ENCODE peak calls at places on chromosomes 13 and 19, in nine cellular contexts. X is H9; B is left ventricle myocardium inferior; M is body of pancreas; V is psoas muscle; N is cardiac muscle cell; Z is A549; R is Peyer's patch; G is CD8-positive, alpha-beta T cell. T is an unnamed sample.

GRCh38 chr13:113350065-113350937 is 13.6 kb downstream of the GRTP1 start:
- DNase-seq in N (no peak), V (peak; percentile 40), Z (peak; percentile 13), R (no peak), X (peak; percentile 58), G (no peak), B (no peak), M (no peak), T (no peak)

GRCh38 chr19:4582112-4582553 is 22.6 kb upstream of the SEMA6B start:
- DNase-seq in G (no peak), M (no peak), V (no peak), B (no peak), N (no peak), Z (no peak), X (no peak), R (no peak), T (no peak)

GRCh38 chr13:106997696-106998095 is 429.8 kb upstream of the ARGLU1 start:
- DNase-seq in V (no peak), R (no peak), M (no peak), X (no peak), Z (no peak), N (no peak), B (no peak), G (no peak), T (no peak)

GRCh38 chr13:74891610-74892009 is 590.4 kb downstream of the TBC1D4 start:
- DNase-seq in X (no peak), G (no peak), Z (peak; percentile 60), N (peak; percentile 52), B (no peak), V (no peak), M (no peak), R (no peak), T (no peak)

GRCh38 chr19:51016798-51017683 is 2.5 kb downstream of the KLK10 start:
- DNase-seq in M (peak; percentile 71), Z (peak; percentile 87), V (peak; percentile 67), G (peak; percentile 60), N (peak; percentile 47), X (peak; percentile 94), R (peak; percentile 71), B (no peak), T (no peak)

GRCh38 chr13:76921516-76921915 is 26.8 kb upstream of the ACOD1 start:
- DNase-seq in M (no peak), N (peak; percentile 53), B (no peak), X (no peak), R (no peak), Z (no peak), G (no peak), V (no peak), T (no peak)

GRCh38 chr13:30337061-30337601 is 29.8 kb upstream of the KATNAL1 start:
- DNase-seq in V (no peak), R (no peak), N (no peak), X (no peak), M (no peak), G (no peak), Z (no peak), B (no peak), T (no peak)

GRCh38 chr13:95784161-95784880 is 107.4 kb downstream of the DNAJC3 start:
- DNase-seq in X (no peak), R (no peak), M (no peak), G (no peak), B (no peak), N (peak; percentile 90), V (no peak), Z (peak; percentile 43), T (no peak)

GRCh38 chr13:24153979-24154378 is 6.5 kb upstream of the SPATA13 start:
- DNase-seq in X (no peak), M (no peak), G (no peak), N (no peak), R (no peak), V (no peak), Z (no peak), B (no peak), T (no peak)

GRCh38 chr13:113458218-113459065 is 5.2 kb upstream of the ADPRHL1 start:
- DNase-seq in G (no peak), X (peak; percentile 53), M (no peak), B (no peak), Z (peak; percentile 21), N (peak; percentile 18), R (no peak), V (peak; percentile 39), T (no peak)

GRCh38 chr13:112684041-112684440 is 5.8 kb upstream of the ATP11A start:
- DNase-seq in M (no peak), V (no peak), Z (no peak), G (no peak), X (peak; percentile 11), B (no peak), R (no peak), N (no peak), T (no peak)

GRCh38 chr13:105474983-105475382 is 1060.5 kb downstream of the EFNB2 start:
- DNase-seq in V (no peak), B (no peak), N (no peak), G (no peak), M (no peak), R (no peak), X (no peak), Z (no peak), T (no peak)

GRCh38 chr19:54451331-54451871 is 2.4 kb downstream of the LENG8 start:
- DNase-seq in B (no peak), N (no peak), V (no peak), X (no peak), M (no peak), R (no peak), G (no peak), Z (no peak), T (no peak)

GRCh38 chr13:84430015-84430414 is 547.7 kb upstream of the SLITRK1 start:
- DNase-seq in V (no peak), R (no peak), G (no peak), N (peak; percentile 30), B (no peak), M (no peak), Z (no peak), X (no peak), T (no peak)

GRCh38 chr19:6060600-6061391 is 49.5 kb downstream of the RFX2 start:
- DNase-seq in R (peak; percentile 44), M (no peak), B (no peak), G (peak; percentile 54), X (peak; percentile 55), N (no peak), Z (no peak), V (peak; percentile 59), T (no peak)

GRCh38 chr19:13585512-13585911 is 79.2 kb upstream of the CACNA1A start:
- DNase-seq in X (no peak), R (no peak), M (no peak), Z (no peak), G (no peak), B (no peak), N (no peak), V (no peak), T (no peak)

GRCh38 chr19:35099155-35099896 is 16.3 kb upstream of the FXYD3 start:
- DNase-seq in N (no peak), Z (no peak), R (no peak), G (no peak), V (no peak), X (no peak), M (no peak), B (no peak), T (peak; percentile 22)

GRCh38 chr19:35100588-35101533 is 14.8 kb upstream of the FXYD3 start:
- DNase-seq in R (no peak), X (no peak), N (no peak), Z (peak; percentile 37), M (no peak), G (no peak), V (no peak), B (no peak), T (no peak)

GRCh38 chr19:35095667-35096368 is 19.8 kb upstream of the FXYD3 start:
- DNase-seq in N (no peak), V (no peak), M (peak; percentile 29), B (no peak), G (no peak), Z (no peak), R (no peak), X (no peak), T (no peak)

GRCh38 chr19:35098413-35099049 is 17.1 kb upstream of the FXYD3 start:
- DNase-seq in B (peak; percentile 57), N (no peak), X (no peak), R (no peak), V (no peak), M (peak; percentile 95), G (no peak), Z (no peak), T (no peak)

DNA sequence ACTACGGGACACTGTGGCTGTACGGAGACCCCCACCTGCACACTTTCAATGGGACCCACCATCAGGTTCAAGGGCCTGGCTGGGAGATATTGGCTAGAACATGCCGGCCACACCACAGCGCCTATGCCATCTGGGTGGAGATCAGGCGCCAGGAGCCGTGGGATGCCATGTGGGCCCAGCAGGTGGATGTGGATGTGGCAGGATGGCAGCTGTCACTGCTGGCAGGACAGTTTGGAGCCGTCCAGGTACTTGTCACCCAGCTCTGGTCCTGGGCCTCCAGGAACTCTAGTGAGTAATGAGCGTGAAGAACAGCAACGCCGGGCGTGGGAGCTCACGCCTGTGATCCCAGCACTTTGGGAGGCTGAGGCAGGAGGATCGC is 15.7 kb upstream of the FXYD3 start:
- DNase-seq in Z (no peak), G (no peak), B (no peak), R (no peak), N (no peak), V (no peak), M (no peak), X (no peak), T (no peak)
- H3K4me1 ChIP-seq in Z (no peaks in the 10 kb centered on the region), G (no peaks in the 10 kb centered on the region), B (peaks cover 4% of the 10 kb centered on the region), R (no peaks in the 10 kb centered on the region), N (no peaks in the 10 kb centered on the region), V (no peaks in the 10 kb centered on the region), M (peaks cover 12% of the 10 kb centered on the region), X (no peaks in the 10 kb centered on the region), T (no peaks in the 10 kb centered on the region)

DNA sequence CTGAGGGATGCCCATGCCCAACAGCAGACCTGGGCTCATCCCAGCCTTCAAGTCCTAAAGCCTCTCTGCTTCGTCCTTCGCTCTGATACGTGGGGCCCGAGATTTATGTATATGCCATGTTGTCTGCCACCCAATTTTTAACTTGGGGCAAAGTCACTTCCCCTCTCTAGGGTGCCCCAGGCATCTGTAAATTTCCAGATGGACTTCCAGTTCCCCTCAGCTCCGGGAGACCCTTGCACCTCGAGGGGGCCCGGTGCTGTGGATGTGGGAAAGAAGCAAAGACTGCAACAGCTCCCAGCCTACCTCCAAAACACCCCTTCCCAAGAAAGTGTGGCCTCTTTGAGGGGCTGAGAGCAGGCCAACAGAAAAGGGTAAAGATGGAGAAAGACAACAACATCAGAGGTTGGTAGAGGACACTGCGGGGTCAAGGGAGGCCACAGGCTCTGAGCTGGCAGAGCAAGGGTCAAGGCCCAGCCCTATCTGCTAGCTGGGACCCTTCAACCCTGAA is 97.4 kb downstream of the STK24 start:
- DNase-seq in X (no peak), G (no peak), Z (no peak), V (no peak), R (no peak), N (no peak), B (no peak), M (no peak), T (no peak)
- H3K4me1 ChIP-seq in X (peaks cover 15% of the 10 kb centered on the region), G (peaks cover 46% of the 10 kb centered on the region), Z (peaks cover 42% of the 10 kb centered on the region), V (peaks cover 47% of the 10 kb centered on the region), R (peaks cover 5% of the 10 kb centered on the region), N (peaks cover 79% of the 10 kb centered on the region), B (peaks cover 97% of the 10 kb centered on the region), M (peaks cover 67% of the 10 kb centered on the region), T (peaks cover 6% of the 10 kb centered on the region)

GRCh38 chr19:38650180-38650775 is 2.8 kb downstream of the ACTN4 start:
- DNase-seq in B (no peak), N (no peak), R (peak; percentile 68), V (no peak), G (no peak), M (peak; percentile 39), Z (peak; percentile 53), X (no peak), T (peak; percentile 83)
- H3K4me1 ChIP-seq in B (peaks cover 85% of the 10 kb centered on the region), N (peaks cover 45% of the 10 kb centered on the region), R (peaks cover 5% of the 10 kb centered on the region), V (peaks cover 60% of the 10 kb centered on the region), G (peaks cover 30% of the 10 kb centered on the region), M (peaks cover 66% of the 10 kb centered on the region), Z (peaks cover 55% of the 10 kb centered on the region), X (peaks cover 19% of the 10 kb centered on the region), T (peaks cover 18% of the 10 kb centered on the region)

GRCh38 chr19:16328824-16329482 is 4.3 kb downstream of the KLF2 start:
- DNase-seq in X (no peak), N (no peak), M (no peak), V (no peak), B (no peak), R (peak; percentile 62), Z (peak; percentile 43), G (peak; percentile 69), T (no peak)
- H3K4me1 ChIP-seq in X (no peaks in the 10 kb centered on the region), N (peaks cover 3% of the 10 kb centered on the region), M (peaks cover 15% of the 10 kb centered on the region), V (peaks cover 16% of the 10 kb centered on the region), B (peaks cover 61% of the 10 kb centered on the region), R (peaks cover 2% of the 10 kb centered on the region), Z (peaks cover 30% of the 10 kb centered on the region), G (peaks cover 39% of the 10 kb centered on the region), T (peaks cover 3% of the 10 kb centered on the region)